ENCODE peak calls at places on chromosomes 16 and 17, in five cellular contexts. G is upper lobe of right lung, K is omental fat pad, J is hepatocyte, I is colonic mucosa. O is an unnamed sample.

GRCh38 chr17:72510454-72511016 is 389.7 kb downstream of the SOX9 start:
- DNase-seq in G (no peak), K (no peak), J (no peak), I (no peak), O (no peak)

GRCh38 chr17:79478841-79479240 is 132.0 kb downstream of the RBFOX3 start:
- DNase-seq in G (no peak), K (no peak), J (no peak), I (no peak), O (no peak)

GRCh38 chr17:65467156-65467555 is 94.3 kb downstream of the AXIN2 start:
- DNase-seq in G (no peak), K (no peak), J (no peak), I (no peak), O (no peak)

GRCh38 chr16:13909872-13910303 is 10.1 kb upstream of the ERCC4 start:
- DNase-seq in G (no peak), K (no peak), J (peak), I (no peak), O (no peak)

GRCh38 chr16:50012182-50012581 is 12.8 kb upstream of the CNEP1R1 start:
- DNase-seq in G (no peak), K (no peak), J (no peak), I (no peak), O (no peak)

GRCh38 chr17:73546770-73547345 is 97.4 kb downstream of the SDK2 start:
- DNase-seq in G (peak), K (no peak), J (peak), I (peak), O (peak)

GRCh38 chr16:78390070-78390469 is 290.6 kb downstream of the WWOX start:
- DNase-seq in G (no peak), K (no peak), J (no peak), I (no peak), O (no peak)

GRCh38 chr17:37050905-37051304 is 102.2 kb downstream of the AATF start:
- DNase-seq in G (no peak), K (no peak), J (no peak), I (no peak), O (no peak)

GRCh38 chr17:68775338-68775737 is 174.2 kb upstream of the FAM20A start:
- DNase-seq in G (no peak), K (no peak), J (no peak), I (no peak), O (no peak)

GRCh38 chr17:33667052-33667509 is 374.0 kb upstream of the ASIC2 start:
- DNase-seq in G (no peak), K (no peak), J (no peak), I (no peak), O (peak)

GRCh38 chr16:31862761-31863160 is 10.8 kb upstream of the ZNF267 start:
- DNase-seq in G (no peak), K (no peak), J (no peak), I (no peak), O (no peak)

GRCh38 chr17:80195671-80196529 is 24.2 kb downstream of the SGSH start:
- DNase-seq in G (no peak), K (no peak), J (no peak), I (no peak), O (peak)

GRCh38 chr16:51404386-51404785 is 253.3 kb upstream of the SALL1 start:
- DNase-seq in G (no peak), K (no peak), J (no peak), I (no peak), O (no peak)

GRCh38 chr16:9996191-9996590 is 186.0 kb downstream of the GRIN2A start:
- DNase-seq in G (no peak), K (no peak), J (no peak), I (no peak), O (no peak)

GRCh38 chr17:74768069-74768762 is 7.9 kb downstream of the NAT9 start:
- DNase-seq in G (peak), K (no peak), J (no peak), I (no peak), O (no peak)

GRCh38 chr17:38342886-38343607 is 709 bp downstream of the GPR179 start:
- DNase-seq in G (no peak), K (no peak), J (no peak), I (no peak), O (no peak)

GRCh38 chr17:79874329-79874981 is 35.2 kb upstream of the CBX4 start:
- DNase-seq in G (no peak), K (no peak), J (peak), I (peak), O (peak)

GRCh38 chr16:58329147-58329546 is 34.3 kb upstream of the PRSS54 start:
- DNase-seq in G (no peak), K (no peak), J (no peak), I (no peak), O (no peak)

DNA sequence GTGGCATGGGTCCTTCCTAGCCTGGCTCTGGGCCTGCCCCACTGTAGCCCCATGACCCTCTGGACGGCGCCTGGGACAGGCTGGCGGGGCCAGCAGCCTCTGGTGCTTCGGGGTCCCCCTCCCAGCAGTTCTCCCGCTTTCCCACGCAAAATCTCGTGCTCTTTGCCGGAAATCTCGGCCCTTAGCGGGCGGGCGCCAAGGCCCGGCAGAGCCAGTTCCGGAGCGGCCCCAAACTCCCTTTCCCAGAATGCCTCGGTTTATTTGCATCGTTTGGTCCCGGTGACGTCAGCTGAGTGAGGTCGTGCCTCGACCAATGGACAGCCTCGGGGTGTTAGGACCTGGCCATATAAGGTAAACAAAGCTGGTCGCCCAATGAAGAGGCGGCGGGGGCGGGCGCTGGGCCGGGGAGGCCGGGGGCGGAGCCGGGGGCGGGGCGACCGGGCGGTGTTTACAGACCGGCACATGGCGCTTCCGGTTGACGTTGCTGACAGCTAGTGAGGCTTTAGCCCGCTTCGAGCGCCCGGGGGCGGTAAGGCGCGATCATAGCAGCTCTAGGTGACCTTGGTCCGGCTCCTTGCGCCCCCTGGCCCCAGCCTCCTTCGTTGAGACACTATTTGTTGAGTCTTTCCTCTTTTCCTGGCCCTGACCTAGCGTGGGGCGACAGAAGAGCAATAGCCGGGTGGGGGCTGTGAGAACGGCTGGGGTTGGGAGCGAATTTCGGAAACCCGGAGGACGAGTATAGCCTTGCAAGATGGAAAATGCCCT is 1.5 kb upstream of the UBALD1 start:
- DNase-seq in G (peak), K (peak), J (peak), I (peak), O (peak)
- TF ChIP-seq CTCF in G (peak), K (no peak), J (peak), I (peak), O (peak)

DNA sequence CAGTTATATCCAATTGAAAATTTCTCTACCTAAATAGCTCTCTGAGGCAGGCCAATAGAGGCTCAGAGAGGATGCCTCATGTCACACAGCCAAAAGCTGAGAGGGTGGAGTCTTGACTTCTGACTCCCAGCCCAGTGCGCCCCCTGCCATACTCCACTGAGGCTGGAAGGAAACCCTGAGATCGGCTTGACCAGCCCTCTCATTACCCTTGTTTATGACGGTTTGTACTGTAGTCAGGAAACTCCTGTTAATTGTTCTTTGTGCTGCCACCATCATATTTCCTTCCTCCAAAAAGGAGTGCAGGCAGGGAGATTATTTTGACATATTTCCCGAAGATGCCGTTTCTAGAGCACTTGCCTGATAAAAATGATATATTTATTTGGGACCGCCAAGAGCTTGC is 107.9 kb downstream of the AIPL1 start:
- DNase-seq in G (no peak), K (no peak), J (no peak), I (no peak), O (peak)
- TF ChIP-seq CTCF in G (peak), K (no peak), J (no peak), I (no peak), O (no peak)

GRCh38 chr17:82424863-82425159 is 6.4 kb upstream of the OGFOD3 start:
- DNase-seq in G (no peak), K (no peak), J (no peak), I (no peak), O (no peak)
- TF ChIP-seq CTCF in G (no peak), K (no peak), J (no peak), I (no peak), O (no peak)

DNA sequence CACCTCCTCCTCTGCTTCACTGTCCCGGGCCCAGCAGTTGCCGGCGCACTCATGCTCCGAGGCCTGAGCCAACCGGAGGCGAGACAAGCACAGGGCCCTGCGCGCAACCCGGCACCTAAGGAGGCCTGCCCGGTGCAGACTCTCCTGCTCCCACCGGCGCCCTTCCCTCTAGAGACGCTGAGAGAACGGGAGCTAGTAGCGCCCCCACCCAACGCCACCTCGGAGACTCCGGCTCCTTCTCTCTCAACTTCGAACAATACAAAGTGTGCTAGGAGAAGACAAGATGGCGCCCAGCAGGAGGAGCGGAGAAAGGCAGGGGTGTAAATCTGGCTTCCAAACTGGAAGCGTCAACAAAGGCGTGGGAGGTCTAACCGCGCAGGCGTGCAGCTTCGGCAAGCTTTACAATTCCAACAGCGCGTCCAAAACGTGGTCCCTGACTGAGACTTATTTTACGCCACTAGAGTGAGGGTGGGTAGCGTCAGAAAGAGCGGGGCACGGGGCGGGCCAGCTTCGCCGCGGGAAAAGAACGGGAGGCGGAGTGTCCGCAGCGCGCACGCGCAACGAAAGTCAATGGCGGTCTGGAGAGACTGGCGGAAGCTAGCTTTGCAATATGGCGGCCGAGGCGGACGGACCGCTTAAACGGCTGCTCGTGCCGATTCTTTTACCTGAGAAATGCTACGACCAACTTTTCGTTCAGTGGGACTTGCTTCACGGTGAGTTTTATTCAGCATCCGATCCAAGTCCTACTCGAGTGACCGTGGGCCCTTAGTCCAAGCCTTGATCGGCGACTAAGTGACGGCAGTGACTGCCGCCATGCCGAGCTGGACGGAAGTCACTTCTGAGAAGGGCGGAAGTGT is at the start of gene MPDU1:
- DNase-seq in G (peak), K (peak), J (peak), I (peak), O (peak)
- TF ChIP-seq CTCF in G (no peak), K (no peak), J (no peak), I (no peak), O (no peak)

GRCh38 chr17:70059649-70060048 is 15.4 kb upstream of the KCNJ16 start:
- DNase-seq in G (no peak), K (no peak), J (no peak), I (no peak), O (no peak)
- TF ChIP-seq CTCF in G (no peak), K (no peak), J (no peak), I (no peak), O (no peak)

DNA sequence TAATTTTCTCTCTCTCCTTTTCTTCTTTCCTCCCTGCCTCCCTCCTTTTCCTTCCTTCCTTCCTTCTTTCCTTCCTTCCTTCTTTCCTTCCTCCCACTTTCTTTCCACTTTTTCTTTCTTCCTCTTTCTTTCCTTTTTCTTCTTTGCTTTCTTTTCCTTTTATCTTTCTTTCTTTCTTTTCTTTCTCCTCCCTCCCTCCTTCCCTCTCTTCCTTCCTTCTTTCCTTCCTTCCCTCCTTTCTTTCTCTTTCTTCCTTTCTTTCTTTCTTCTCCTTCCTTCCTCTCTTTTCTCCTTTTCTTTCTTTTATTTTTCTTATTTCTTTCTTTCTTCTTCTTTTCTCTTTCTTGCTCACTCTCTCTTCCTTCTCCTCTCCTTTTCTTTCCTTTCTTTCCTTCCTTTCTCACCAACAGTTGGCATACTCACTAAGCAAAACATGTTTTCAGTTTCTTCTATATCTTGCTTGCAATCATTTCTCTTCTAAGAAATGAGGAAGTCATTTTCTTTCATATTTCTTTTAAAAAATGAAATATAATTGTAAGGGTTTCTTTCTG is 97.1 kb upstream of the MAF start:
- DNase-seq in G (no peak), K (no peak), J (no peak), I (no peak), O (no peak)
- TF ChIP-seq CTCF in G (no peak), K (no peak), J (no peak), I (no peak), O (no peak)

DNA sequence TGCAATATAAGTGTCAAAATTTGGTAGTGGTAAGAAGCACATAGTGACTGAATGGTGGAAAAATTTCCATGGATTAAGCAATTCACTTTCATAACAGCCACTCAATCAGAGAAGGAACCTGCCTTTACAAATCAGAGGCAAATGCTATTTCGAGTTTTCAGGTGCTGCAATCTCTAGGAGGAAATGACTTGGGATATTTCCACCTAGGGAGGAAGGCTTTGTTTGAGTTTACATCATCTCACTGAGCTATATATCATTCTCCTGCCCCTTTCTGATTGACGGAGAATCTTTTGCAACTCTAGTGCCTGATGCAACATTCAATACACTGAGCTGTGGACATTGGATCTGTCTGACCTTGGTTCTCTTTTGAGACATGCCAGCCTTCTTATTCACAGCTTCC is 26.3 kb downstream of the MARCHF10 start:
- DNase-seq in G (no peak), K (no peak), J (no peak), I (no peak), O (no peak)
- TF ChIP-seq CTCF in G (no peak), K (no peak), J (no peak), I (no peak), O (no peak)

O was measured in activated CD8-positive, alpha-beta T cell treated with anti-CD3 and anti-CD28 coated beads for 36 hours.